ENCODE peak calls at places on chromosomes 1 and 21, in four cellular contexts. F, P, E and I are unnamed samples. For H3K79me2, the result is how much of the 10 kb centered on the place peaks cover.

GRCh38 chr1:101284021-101284420 is 47.2 kb downstream of the S1PR1 start:
- DNase-seq in F (no peak), P (no peak), E (no peak), I (no peak)

GRCh38 chr1:119133987-119134386 is 6.5 kb downstream of the WARS2 start:
- DNase-seq in F (no peak), P (peak), E (no peak), I (no peak)

GRCh38 chr1:2875677-2876531 is 74.4 kb upstream of the TTC34 start:
- DNase-seq in F (no peak), P (no peak), E (no peak), I (no peak)

GRCh38 chr21:38244407-38244787 is 12.4 kb upstream of the KCNJ15 start:
- DNase-seq in F (peak), P (no peak), E (no peak), I (no peak)

GRCh38 chr1:204624631-204625216 is 60.8 kb downstream of the LRRN2 start:
- DNase-seq in F (no peak), P (peak), E (no peak), I (no peak)

GRCh38 chr1:150021191-150021688 is 10.7 kb upstream of the OTUD7B start:
- DNase-seq in F (no peak), P (no peak), E (no peak), I (no peak)

GRCh38 chr1:231850786-231851185 is 224.2 kb downstream of the DISC1 start:
- DNase-seq in F (no peak), P (no peak), E (no peak), I (no peak)

GRCh38 chr1:94115900-94116436 is 5.0 kb downstream of the ABCA4 start:
- DNase-seq in F (peak), P (no peak), E (no peak), I (no peak)

GRCh38 chr21:42760361-42760970 is 107.0 kb downstream of the PDE9A start:
- DNase-seq in F (no peak), P (no peak), E (no peak), I (no peak)

GRCh38 chr1:214702561-214702960 is 99.6 kb downstream of the CENPF start:
- DNase-seq in F (no peak), P (no peak), E (no peak), I (no peak)

GRCh38 chr1:107196973-107197562 is 56.2 kb downstream of the NTNG1 start:
- DNase-seq in F (no peak), P (peak), E (peak), I (peak)

GRCh38 chr1:185674201-185674600 is 60.0 kb upstream of the HMCN1 start:
- DNase-seq in F (no peak), P (no peak), E (no peak), I (no peak)

GRCh38 chr1:220316291-220316690 is 44.0 kb upstream of the RAB3GAP2 start:
- DNase-seq in F (no peak), P (no peak), E (no peak), I (no peak)

GRCh38 chr1:147605591-147605990 is 64.3 kb downstream of the BCL9 start:
- DNase-seq in F (no peak), P (no peak), E (no peak), I (no peak)

GRCh38 chr1:115056395-115056798 is 26.8 kb downstream of the TSHB start:
- DNase-seq in F (no peak), P (peak), E (no peak), I (peak)

GRCh38 chr1:201066986-201067385 is 43.5 kb upstream of the KIF21B start:
- DNase-seq in F (no peak), P (no peak), E (no peak), I (no peak)

GRCh38 chr1:9886063-9886742 is 23.9 kb downstream of the CTNNBIP1 start:
- DNase-seq in F (no peak), P (peak), E (no peak), I (no peak)

GRCh38 chr1:29839726-29840125 is 603.4 kb downstream of the PTPRU start:
- DNase-seq in F (no peak), P (no peak), E (peak), I (no peak)

GRCh38 chr1:39720094-39720999 is 18.3 kb upstream of the PPIE start:
- DNase-seq in F (peak), P (peak), E (no peak), I (no peak)

GRCh38 chr1:27551953-27552312 is 52.0 kb downstream of the AHDC1 start:
- DNase-seq in F (no peak), P (no peak), E (no peak), I (no peak)

GRCh38 chr1:155004352-155005075 is 1.9 kb downstream of the ZBTB7B start:
- DNase-seq in F (no peak), P (no peak), E (no peak), I (peak)

GRCh38 chr1:153881764-153882163 is 41.0 kb downstream of the GATAD2B start:
- DNase-seq in F (no peak), P (no peak), E (no peak), I (no peak)

GRCh38 chr1:7953850-7954609 is 7.5 kb upstream of the PARK7 start:
- DNase-seq in F (peak), P (peak), E (peak), I (peak)

GRCh38 chr1:228975238-228975929 is 240.1 kb downstream of the RHOU start:
- DNase-seq in F (no peak), P (no peak), E (peak), I (no peak)

GRCh38 chr1:7549277-7549676 is 221.8 kb upstream of the VAMP3 start:
- DNase-seq in F (peak), P (peak), E (no peak), I (no peak)

GRCh38 chr1:203536575-203536974 is 42.6 kb downstream of the OPTC start:
- DNase-seq in F (no peak), P (no peak), E (no peak), I (no peak)

GRCh38 chr1:210294991-210295773 is 33.5 kb upstream of the HHAT start:
- DNase-seq in F (peak), P (peak), E (no peak), I (peak)

GRCh38 chr1:245154429-245155185 is at the start of gene KIF26B:
- DNase-seq in F (peak), P (peak), E (peak), I (peak)

DNA sequence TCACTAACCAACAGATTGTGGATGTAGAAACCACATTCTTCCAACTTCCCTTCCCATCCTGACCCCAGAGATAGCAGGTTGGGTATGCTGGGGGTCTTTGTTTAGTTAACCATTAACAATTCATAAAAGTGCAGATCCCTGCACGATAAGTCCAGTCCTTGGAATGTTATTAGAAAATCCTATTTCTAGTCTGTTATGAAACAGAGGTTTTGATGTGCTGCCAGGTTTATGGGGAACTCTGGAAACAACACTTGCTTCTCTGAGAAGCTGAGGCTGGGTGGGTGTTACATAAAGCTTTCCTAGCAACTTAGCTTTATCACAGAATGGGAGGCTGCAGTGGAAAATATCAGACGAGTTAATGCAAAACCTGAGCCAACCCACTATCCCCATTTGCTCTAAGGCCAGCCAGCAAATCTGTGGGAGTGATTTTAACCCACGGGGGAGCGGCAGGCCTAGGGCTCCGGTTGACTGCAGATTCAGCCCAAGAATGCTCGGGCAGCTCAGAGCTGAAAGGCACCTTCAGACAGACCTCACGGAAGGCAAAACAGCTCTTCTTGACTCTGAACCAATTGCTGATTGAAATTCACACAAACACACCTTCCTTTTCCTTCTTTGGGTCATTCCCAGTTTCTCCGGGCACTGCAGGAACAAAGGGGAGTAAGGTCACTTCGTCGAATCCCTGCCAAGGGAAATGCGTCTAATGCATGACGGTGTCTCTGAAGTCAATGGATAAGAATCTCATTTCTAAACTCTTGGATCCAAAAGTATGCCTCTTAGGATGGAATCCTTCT is 111.7 kb upstream of the IRF2BP2 start:
- DNase-seq in F (no peak), P (no peak), E (no peak), I (no peak)
- H3K4ac ChIP-seq in F (no peak), P (no peak), E (no peak), I (no peak)

GRCh38 chr1:24392604-24392946 is 21.0 kb downstream of the STPG1 start:
- DNase-seq in F (no peak), P (no peak), E (no peak), I (no peak)
- H3K79me2 ChIP-seq in F (under half), P (under half), E (under half), I (under half)

GRCh38 chr1:66271216-66271903 is 262.6 kb upstream of the SGIP1 start:
- DNase-seq in F (peak), P (peak), E (no peak), I (peak)
- H3K4ac ChIP-seq in F (no peak), P (peak), E (no peak), I (no peak)

GRCh38 chr1:12615166-12615915 is 2.7 kb downstream of the DHRS3 start:
- DNase-seq in F (no peak), P (no peak), E (no peak), I (no peak)
- H3K79me2 ChIP-seq in F (under half), P (under half), E (under half), I (under half)

GRCh38 chr1:15008783-15009709 is 144.5 kb upstream of the TMEM51 start:
- DNase-seq in F (no peak), P (no peak), E (no peak), I (no peak)
- H3K4ac ChIP-seq in F (no peak), P (no peak), E (no peak), I (no peak)

GRCh38 chr1:160206421-160207117 is 1.4 kb downstream of the PEA15 start:
- DNase-seq in F (peak), P (peak), E (no peak), I (peak)
- H3K79me2 ChIP-seq in F (under half), P (half or more), E (under half), I (under half)

GRCh38 chr1:51660570-51660969 is 43.7 kb downstream of the OSBPL9 start:
- DNase-seq in F (no peak), P (no peak), E (no peak), I (no peak)
- H3K4ac ChIP-seq in F (no peak), P (no peak), E (no peak), I (no peak)